ENCODE peak calls at places on chromosomes 16 and 17, in seven cellular contexts. One of them, this sample, is unnamed.

GRCh38 chr17:6471531-6472465 is 27.5 kb downstream of the PIMREG start:
- DNase-seq in CD8-positive, alpha-beta T cell: no peak
- DNase-seq in AG09309: peak; percentile 25
- DNase-seq in adrenal gland: no peak
- DNase-seq in transverse colon: no peak
- DNase-seq in cardiac muscle cell: no peak
- DNase-seq in dorsolateral prefrontal cortex: no peak
- DNase-seq in this sample: no peak

GRCh38 chr17:68820476-68820824 is 134.7 kb downstream of the ABCA8 start:
- DNase-seq in CD8-positive, alpha-beta T cell: no peak
- DNase-seq in AG09309: no peak
- DNase-seq in adrenal gland: no peak
- DNase-seq in transverse colon: no peak
- DNase-seq in cardiac muscle cell: no peak
- DNase-seq in dorsolateral prefrontal cortex: no peak
- DNase-seq in this sample: no peak

GRCh38 chr17:64042700-64043485 is 22.5 kb upstream of the ICAM2 start:
- DNase-seq in CD8-positive, alpha-beta T cell: no peak
- DNase-seq in AG09309: no peak
- DNase-seq in adrenal gland: peak; percentile 73
- DNase-seq in transverse colon: no peak
- DNase-seq in cardiac muscle cell: no peak
- DNase-seq in dorsolateral prefrontal cortex: no peak
- DNase-seq in this sample: no peak

GRCh38 chr16:31108035-31108793 is at the start of gene BCKDK:
- DNase-seq in CD8-positive, alpha-beta T cell: peak; percentile 9
- DNase-seq in AG09309: no peak
- DNase-seq in adrenal gland: peak; percentile 78
- DNase-seq in transverse colon: peak; percentile 77
- DNase-seq in cardiac muscle cell: peak; percentile 74
- DNase-seq in dorsolateral prefrontal cortex: peak; percentile 77
- DNase-seq in this sample: peak; percentile 88

GRCh38 chr16:50296807-50297206 is 30.5 kb downstream of the ADCY7 start:
- DNase-seq in CD8-positive, alpha-beta T cell: no peak
- DNase-seq in AG09309: no peak
- DNase-seq in adrenal gland: no peak
- DNase-seq in transverse colon: no peak
- DNase-seq in cardiac muscle cell: no peak
- DNase-seq in dorsolateral prefrontal cortex: no peak
- DNase-seq in this sample: no peak

GRCh38 chr16:7303014-7303676 is 29.5 kb upstream of the RBFOX1 start:
- DNase-seq in CD8-positive, alpha-beta T cell: no peak
- DNase-seq in AG09309: no peak
- DNase-seq in adrenal gland: no peak
- DNase-seq in transverse colon: no peak
- DNase-seq in cardiac muscle cell: peak; percentile 54
- DNase-seq in dorsolateral prefrontal cortex: peak; percentile 33
- DNase-seq in this sample: no peak

GRCh38 chr17:21452377-21453143 is 76.4 kb downstream of the KCNJ12 start:
- DNase-seq in CD8-positive, alpha-beta T cell: no peak
- DNase-seq in AG09309: peak; percentile 4
- DNase-seq in adrenal gland: peak; percentile 73
- DNase-seq in transverse colon: peak; percentile 17
- DNase-seq in cardiac muscle cell: peak; percentile 73
- DNase-seq in dorsolateral prefrontal cortex: peak; percentile 61
- DNase-seq in this sample: no peak

GRCh38 chr16:86285421-86285820 is 224.9 kb upstream of the FOXF1 start:
- DNase-seq in CD8-positive, alpha-beta T cell: no peak
- DNase-seq in AG09309: no peak
- DNase-seq in adrenal gland: no peak
- DNase-seq in transverse colon: no peak
- DNase-seq in cardiac muscle cell: no peak
- DNase-seq in dorsolateral prefrontal cortex: no peak
- DNase-seq in this sample: no peak

GRCh38 chr16:87160218-87160617 is 157.0 kb downstream of the C16orf95 start:
- DNase-seq in CD8-positive, alpha-beta T cell: no peak
- DNase-seq in AG09309: no peak
- DNase-seq in adrenal gland: peak; percentile 69
- DNase-seq in transverse colon: no peak
- DNase-seq in cardiac muscle cell: no peak
- DNase-seq in dorsolateral prefrontal cortex: no peak
- DNase-seq in this sample: no peak

GRCh38 chr16:66933776-66934137 is 445 bp downstream of the CIAO2B start:
- DNase-seq in CD8-positive, alpha-beta T cell: no peak
- DNase-seq in AG09309: no peak
- DNase-seq in adrenal gland: no peak
- DNase-seq in transverse colon: no peak
- DNase-seq in cardiac muscle cell: no peak
- DNase-seq in dorsolateral prefrontal cortex: no peak
- DNase-seq in this sample: no peak

GRCh38 chr17:82518826-82519810 is at the start of gene FOXK2:
- DNase-seq in CD8-positive, alpha-beta T cell: peak; percentile 86
- DNase-seq in AG09309: peak; percentile 85
- DNase-seq in adrenal gland: peak; percentile 97
- DNase-seq in transverse colon: peak; percentile 94
- DNase-seq in cardiac muscle cell: peak; percentile 96
- DNase-seq in dorsolateral prefrontal cortex: peak; percentile 89
- DNase-seq in this sample: peak; percentile 94

GRCh38 chr17:8143581-8144400 is 8.4 kb downstream of the PER1 start:
- DNase-seq in CD8-positive, alpha-beta T cell: no peak
- DNase-seq in AG09309: no peak
- DNase-seq in adrenal gland: peak; percentile 59
- DNase-seq in transverse colon: no peak
- DNase-seq in cardiac muscle cell: no peak
- DNase-seq in dorsolateral prefrontal cortex: no peak
- DNase-seq in this sample: no peak

GRCh38 chr17:4610656-4611055 is 26.3 kb downstream of the SMTNL2 start:
- DNase-seq in CD8-positive, alpha-beta T cell: no peak
- DNase-seq in AG09309: no peak
- DNase-seq in adrenal gland: no peak
- DNase-seq in transverse colon: no peak
- DNase-seq in cardiac muscle cell: no peak
- DNase-seq in dorsolateral prefrontal cortex: no peak
- DNase-seq in this sample: no peak

GRCh38 chr17:45793999-45794540 is 9.9 kb downstream of the CRHR1 start:
- DNase-seq in CD8-positive, alpha-beta T cell: no peak
- DNase-seq in AG09309: no peak
- DNase-seq in adrenal gland: no peak
- DNase-seq in transverse colon: no peak
- DNase-seq in cardiac muscle cell: no peak
- DNase-seq in dorsolateral prefrontal cortex: no peak
- DNase-seq in this sample: no peak

GRCh38 chr17:45792995-45793755 is 9.1 kb downstream of the CRHR1 start:
- DNase-seq in CD8-positive, alpha-beta T cell: no peak
- DNase-seq in AG09309: no peak
- DNase-seq in adrenal gland: no peak
- DNase-seq in transverse colon: no peak
- DNase-seq in cardiac muscle cell: no peak
- DNase-seq in dorsolateral prefrontal cortex: no peak
- DNase-seq in this sample: no peak

GRCh38 chr17:45792437-45792836 is 8.3 kb downstream of the CRHR1 start:
- DNase-seq in CD8-positive, alpha-beta T cell: no peak
- DNase-seq in AG09309: no peak
- DNase-seq in adrenal gland: no peak
- DNase-seq in transverse colon: no peak
- DNase-seq in cardiac muscle cell: no peak
- DNase-seq in dorsolateral prefrontal cortex: no peak
- DNase-seq in this sample: no peak

GRCh38 chr17:45791935-45792334 is 7.8 kb downstream of the CRHR1 start:
- DNase-seq in CD8-positive, alpha-beta T cell: no peak
- DNase-seq in AG09309: no peak
- DNase-seq in adrenal gland: no peak
- DNase-seq in transverse colon: no peak
- DNase-seq in cardiac muscle cell: no peak
- DNase-seq in dorsolateral prefrontal cortex: no peak
- DNase-seq in this sample: no peak

DNA sequence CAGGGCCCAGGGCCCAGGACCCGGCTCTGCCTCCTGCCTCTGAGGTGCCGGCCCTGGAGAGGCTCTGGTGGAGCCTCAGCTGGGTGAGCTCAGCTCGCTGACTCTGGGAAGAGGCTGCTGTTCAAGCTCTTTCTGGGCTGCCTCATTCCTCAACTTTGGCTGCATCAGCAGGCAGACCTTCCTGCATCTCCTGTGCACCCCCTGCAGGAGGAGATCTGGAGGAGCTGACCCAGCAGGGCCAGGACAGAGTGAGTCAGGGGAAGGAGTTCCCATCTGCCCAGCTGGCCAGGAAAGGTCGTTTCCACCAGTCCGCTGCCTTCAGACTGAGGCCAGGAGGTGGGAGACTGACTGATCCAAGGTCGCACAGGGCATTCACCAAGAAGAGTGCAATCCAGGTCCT is 10.7 kb downstream of the CRHR1 start:
- DNase-seq in CD8-positive, alpha-beta T cell: no peak
- DNase-seq in AG09309: no peak
- DNase-seq in adrenal gland: no peak
- DNase-seq in transverse colon: no peak
- DNase-seq in cardiac muscle cell: no peak
- DNase-seq in dorsolateral prefrontal cortex: no peak
- DNase-seq in this sample: no peak
- TF ChIP-seq CTCF in CD8-positive, alpha-beta T cell: no peak
- TF ChIP-seq CTCF in AG09309: peak; percentile 35
- TF ChIP-seq CTCF in adrenal gland: no peak
- TF ChIP-seq CTCF in transverse colon: no peak
- TF ChIP-seq CTCF in cardiac muscle cell: peak; percentile 23
- TF ChIP-seq CTCF in dorsolateral prefrontal cortex: peak; percentile 24
- TF ChIP-seq CTCF in this sample: peak; percentile 34

DNA sequence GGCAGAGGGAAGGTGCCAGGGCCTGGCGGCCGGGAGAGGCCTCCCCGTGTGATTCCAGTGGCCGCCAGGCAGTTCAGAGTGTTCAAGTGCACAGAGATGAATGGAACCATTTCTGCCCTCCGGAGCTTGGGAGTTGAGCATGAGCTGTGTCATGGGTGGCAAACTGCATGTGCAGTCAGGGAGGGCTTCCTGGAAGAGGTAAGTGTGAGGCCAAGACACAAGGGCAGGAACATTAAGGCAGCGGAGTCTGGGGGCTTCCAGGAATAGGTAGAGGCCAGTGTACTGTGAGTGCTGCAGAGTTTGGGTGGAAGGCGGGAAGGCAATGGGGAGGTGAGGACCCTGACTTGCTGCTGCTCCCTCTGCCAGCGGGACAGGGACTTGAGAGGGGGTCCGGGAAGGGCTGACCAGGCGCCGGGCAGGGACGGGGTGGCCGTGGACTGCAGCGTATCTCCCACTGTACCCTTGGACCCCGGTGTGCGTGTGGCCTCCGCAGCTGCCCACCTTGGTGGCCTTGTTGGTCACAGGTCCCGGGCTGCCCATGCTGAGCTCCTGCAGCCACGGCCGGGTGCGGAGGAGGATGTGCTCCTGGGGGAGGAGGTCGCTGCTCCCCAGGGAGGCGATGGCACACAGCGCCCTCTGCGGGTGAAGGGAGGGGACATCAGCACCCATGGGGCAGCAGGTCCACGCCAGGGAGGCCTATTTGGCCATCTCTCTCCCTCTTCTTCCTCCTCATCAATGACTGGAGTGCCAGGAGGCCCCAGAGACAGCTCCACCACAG is 7.5 kb upstream of the CEP131 start:
- DNase-seq in CD8-positive, alpha-beta T cell: no peak
- DNase-seq in AG09309: no peak
- DNase-seq in adrenal gland: no peak
- DNase-seq in transverse colon: no peak
- DNase-seq in cardiac muscle cell: no peak
- DNase-seq in dorsolateral prefrontal cortex: no peak
- DNase-seq in this sample: peak; percentile 82
- TF ChIP-seq CTCF in CD8-positive, alpha-beta T cell: no peak
- TF ChIP-seq CTCF in AG09309: peak; percentile 37
- TF ChIP-seq CTCF in adrenal gland: no peak
- TF ChIP-seq CTCF in transverse colon: peak; percentile 13
- TF ChIP-seq CTCF in cardiac muscle cell: peak; percentile 32
- TF ChIP-seq CTCF in dorsolateral prefrontal cortex: no peak
- TF ChIP-seq CTCF in this sample: peak; percentile 33

GRCh38 chr16:27223226-27223610 is 19.9 kb downstream of the KDM8 start:
- DNase-seq in CD8-positive, alpha-beta T cell: no peak
- DNase-seq in AG09309: no peak
- DNase-seq in adrenal gland: no peak
- DNase-seq in transverse colon: peak; percentile 10
- DNase-seq in cardiac muscle cell: no peak
- DNase-seq in dorsolateral prefrontal cortex: no peak
- DNase-seq in this sample: no peak
- TF ChIP-seq CTCF in CD8-positive, alpha-beta T cell: no peak
- TF ChIP-seq CTCF in AG09309: peak; percentile 7
- TF ChIP-seq CTCF in adrenal gland: no peak
- TF ChIP-seq CTCF in transverse colon: no peak
- TF ChIP-seq CTCF in cardiac muscle cell: no peak
- TF ChIP-seq CTCF in dorsolateral prefrontal cortex: no peak
- TF ChIP-seq CTCF in this sample: no peak

GRCh38 chr16:68746951-68747350 is 9.9 kb downstream of the CDH1 start:
- DNase-seq in CD8-positive, alpha-beta T cell: no peak
- DNase-seq in AG09309: no peak
- DNase-seq in adrenal gland: no peak
- DNase-seq in transverse colon: no peak
- DNase-seq in cardiac muscle cell: no peak
- DNase-seq in dorsolateral prefrontal cortex: no peak
- DNase-seq in this sample: no peak

GRCh38 chr16:68752602-68753001 is 15.5 kb downstream of the CDH1 start:
- DNase-seq in CD8-positive, alpha-beta T cell: no peak
- DNase-seq in AG09309: no peak
- DNase-seq in adrenal gland: no peak
- DNase-seq in transverse colon: peak; percentile 59
- DNase-seq in cardiac muscle cell: no peak
- DNase-seq in dorsolateral prefrontal cortex: no peak
- DNase-seq in this sample: no peak

GRCh38 chr16:68750243-68750642 is 13.2 kb downstream of the CDH1 start:
- DNase-seq in CD8-positive, alpha-beta T cell: no peak
- DNase-seq in AG09309: no peak
- DNase-seq in adrenal gland: no peak
- DNase-seq in transverse colon: no peak
- DNase-seq in cardiac muscle cell: no peak
- DNase-seq in dorsolateral prefrontal cortex: no peak
- DNase-seq in this sample: no peak

GRCh38 chr16:68751160-68751559 is 14.1 kb downstream of the CDH1 start:
- DNase-seq in CD8-positive, alpha-beta T cell: no peak
- DNase-seq in AG09309: no peak
- DNase-seq in adrenal gland: no peak
- DNase-seq in transverse colon: no peak
- DNase-seq in cardiac muscle cell: no peak
- DNase-seq in dorsolateral prefrontal cortex: no peak
- DNase-seq in this sample: no peak

DNA sequence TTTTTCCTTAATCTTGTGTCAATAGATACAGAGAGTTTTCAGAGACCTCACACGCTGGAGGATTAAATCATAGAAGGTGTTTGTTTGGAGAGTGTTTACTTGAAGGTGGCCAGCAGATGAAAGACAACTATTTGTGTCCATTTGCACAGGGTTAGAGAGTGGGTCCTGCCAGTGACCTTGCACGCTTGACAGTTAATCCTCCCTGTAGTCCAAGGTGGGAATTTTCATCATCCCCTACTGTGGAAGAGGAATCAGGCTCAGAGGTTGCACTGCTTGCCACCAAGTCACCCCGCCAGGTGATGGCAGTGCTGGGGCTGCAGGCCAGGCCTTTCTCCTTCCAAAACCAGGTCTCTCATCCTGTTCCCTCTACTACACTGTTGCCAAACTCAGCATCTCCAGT is 12.3 kb downstream of the CDH1 start:
- DNase-seq in CD8-positive, alpha-beta T cell: no peak
- DNase-seq in AG09309: no peak
- DNase-seq in adrenal gland: no peak
- DNase-seq in transverse colon: no peak
- DNase-seq in cardiac muscle cell: no peak
- DNase-seq in dorsolateral prefrontal cortex: no peak
- DNase-seq in this sample: no peak
- TF ChIP-seq CTCF in CD8-positive, alpha-beta T cell: no peak
- TF ChIP-seq CTCF in AG09309: no peak
- TF ChIP-seq CTCF in adrenal gland: no peak
- TF ChIP-seq CTCF in transverse colon: no peak
- TF ChIP-seq CTCF in cardiac muscle cell: no peak
- TF ChIP-seq CTCF in dorsolateral prefrontal cortex: no peak
- TF ChIP-seq CTCF in this sample: no peak